ENCODE peak calls at places on chromosomes 12 and 14, in six cellular contexts. C, V, F, R, E and K are unnamed samples.

GRCh38 chr12:48687595-48687994 is 5.6 kb upstream of the KANSL2 start:
- DNase-seq in E (no peak), R (no peak), V (no peak), F (no peak), C (no peak), K (no peak)

GRCh38 chr12:11693626-11694025 is 44.2 kb downstream of the ETV6 start:
- DNase-seq in V (no peak), R (no peak), E (no peak), C (no peak), F (no peak), K (no peak)

GRCh38 chr12:79597910-79598309 is 92.9 kb downstream of the PAWR start:
- DNase-seq in R (no peak), C (no peak), F (no peak), V (no peak), E (no peak), K (no peak)

GRCh38 chr12:52087961-52088820 is 8.7 kb downstream of the SMIM41 start:
- DNase-seq in R (no peak), V (peak; percentile 41), E (peak; percentile 84), F (no peak), C (no peak), K (no peak)

GRCh38 chr12:15818418-15818817 is 29.2 kb upstream of the EPS8 start:
- DNase-seq in F (no peak), R (no peak), C (no peak), V (no peak), E (no peak), K (no peak)

GRCh38 chr12:117377758-117378157 is 16.3 kb upstream of the NOS1 start:
- DNase-seq in C (no peak), F (peak; percentile 17), E (no peak), V (no peak), R (no peak), K (no peak)

GRCh38 chr14:80455031-80455430 is 243.7 kb upstream of the DIO2 start:
- DNase-seq in C (no peak), R (no peak), E (no peak), F (no peak), V (no peak), K (no peak)

GRCh38 chr12:43763769-43764168 is 5.0 kb downstream of the IRAK4 start:
- DNase-seq in E (no peak), F (no peak), C (no peak), R (no peak), V (no peak), K (no peak)

GRCh38 chr14:30108975-30109700 is 181.5 kb upstream of the PRKD1 start:
- DNase-seq in E (no peak), R (no peak), V (no peak), F (no peak), C (no peak), K (peak; percentile 56)

GRCh38 chr12:96502949-96503532 is 13.7 kb downstream of the CFAP54 start:
- DNase-seq in V (no peak), R (no peak), E (no peak), F (no peak), C (no peak), K (no peak)

GRCh38 chr14:59067135-59067894 is 121.2 kb upstream of the DAAM1 start:
- DNase-seq in F (no peak), C (no peak), V (no peak), E (no peak), R (no peak), K (no peak)

GRCh38 chr12:99810718-99811593 is 163.4 kb downstream of the GARIN6 start:
- DNase-seq in E (no peak), F (peak; percentile 86), R (peak; percentile 51), C (no peak), V (no peak), K (no peak)

GRCh38 chr14:90999299-90999698 is 61.1 kb downstream of the RPS6KA5 start:
- DNase-seq in V (no peak), F (no peak), R (no peak), C (no peak), E (no peak), K (no peak)

GRCh38 chr12:685388-685787 is 22.1 kb upstream of the NINJ2 start:
- DNase-seq in V (peak; percentile 71), R (no peak), F (no peak), E (no peak), C (peak; percentile 93), K (no peak)

GRCh38 chr12:6057693-6058092 is 66.8 kb downstream of the VWF start:
- DNase-seq in V (no peak), C (no peak), E (no peak), R (no peak), F (no peak), K (no peak)

GRCh38 chr12:113424915-113425823 is 3.0 kb downstream of the SDSL start:
- DNase-seq in V (peak; percentile 85), C (peak; percentile 68), R (peak; percentile 77), E (peak; percentile 88), F (peak; percentile 8), K (no peak)

GRCh38 chr14:100317897-100318808 is 5.0 kb upstream of the SLC25A47 start:
- DNase-seq in V (peak; percentile 90), R (peak; percentile 77), C (peak; percentile 76), F (no peak), E (no peak), K (no peak)